ENCODE peak calls at places on chromosomes 2 and 18, in seven cellular contexts. J is K562, Q is HepG2, R is HCT116, E is GM12878, P is SK-N-SH, A is H1. U is an unnamed sample.

GRCh38 chr18:48816554-48816953 is 134.2 kb downstream of the SMAD7 start:
- DNase-seq in J (no peak), Q (no peak), R (no peak), E (no peak), P (no peak), A (no peak), U (no peak)

GRCh38 chr2:18749912-18750526 is 160.7 kb upstream of the NT5C1B start:
- DNase-seq in J (no peak), Q (peak; percentile 65), R (peak; percentile 12), E (no peak), P (peak; percentile 35), A (no peak), U (peak; percentile 25)

GRCh38 chr2:217795706-217796465 is 206.9 kb downstream of the TNS1 start:
- DNase-seq in J (no peak), Q (no peak), R (no peak), E (no peak), P (peak; percentile 16), A (no peak), U (no peak)

GRCh38 chr18:61360440-61361383 is 27.5 kb downstream of the CDH20 start:
- DNase-seq in J (no peak), Q (no peak), R (no peak), E (peak; percentile 13), P (no peak), A (no peak), U (no peak)

GRCh38 chr2:160308476-160308875 is 108.4 kb upstream of the ITGB6 start:
- DNase-seq in J (no peak), Q (no peak), R (no peak), E (no peak), P (no peak), A (no peak), U (no peak)

GRCh38 chr2:213021971-213022899 is 129.2 kb downstream of the IKZF2 start:
- DNase-seq in J (no peak), Q (no peak), R (no peak), E (peak; percentile 87), P (no peak), A (no peak), U (no peak)

GRCh38 chr2:42547446-42548295 is 20.8 kb upstream of the MTA3 start:
- DNase-seq in J (no peak), Q (no peak), R (no peak), E (no peak), P (no peak), A (no peak), U (no peak)

GRCh38 chr2:139617747-139618146 is 837.6 kb upstream of the NXPH2 start:
- DNase-seq in J (no peak), Q (no peak), R (no peak), E (no peak), P (no peak), A (no peak), U (no peak)

GRCh38 chr2:101342625-101343008 is 34.1 kb upstream of the RNF149 start:
- DNase-seq in J (no peak), Q (no peak), R (no peak), E (no peak), P (no peak), A (no peak), U (no peak)
- TF ChIP-seq YY1 in J (no peak), Q (no peak), R (no peak), E (no peak), P (no peak), A (no peak), U (no peak)

GRCh38 chr2:190406805-190407204 is 1.4 kb upstream of the MFSD6 start:
- DNase-seq in J (no peak), Q (no peak), R (no peak), E (no peak), P (no peak), A (no peak), U (no peak)

GRCh38 chr2:190405995-190406394 is 2.2 kb upstream of the MFSD6 start:
- DNase-seq in J (no peak), Q (no peak), R (no peak), E (no peak), P (no peak), A (no peak), U (no peak)

GRCh38 chr2:190407662-190408537 is at the start of gene MFSD6:
- DNase-seq in J (peak; percentile 63), Q (no peak), R (no peak), E (no peak), P (peak; percentile 88), A (no peak), U (no peak)

GRCh38 chr2:190408538-190409271 is 550 bp downstream of the MFSD6 start:
- DNase-seq in J (peak; percentile 40), Q (no peak), R (peak; percentile 7), E (no peak), P (peak; percentile 83), A (no peak), U (no peak)

GRCh38 chr2:190407246-190407661 is 901 bp upstream of the MFSD6 start:
- DNase-seq in J (no peak), Q (no peak), R (no peak), E (no peak), P (no peak), A (no peak), U (peak; percentile 43)
- H3K9me3 ChIP-seq in J (no peaks in the 10 kb centered on the region), Q (no peaks in the 10 kb centered on the region), R (no peaks in the 10 kb centered on the region), E (no peaks in the 10 kb centered on the region), P (no peaks in the 10 kb centered on the region), A (no peaks in the 10 kb centered on the region), U (peaks cover 6% of the 10 kb centered on the region)

DNA sequence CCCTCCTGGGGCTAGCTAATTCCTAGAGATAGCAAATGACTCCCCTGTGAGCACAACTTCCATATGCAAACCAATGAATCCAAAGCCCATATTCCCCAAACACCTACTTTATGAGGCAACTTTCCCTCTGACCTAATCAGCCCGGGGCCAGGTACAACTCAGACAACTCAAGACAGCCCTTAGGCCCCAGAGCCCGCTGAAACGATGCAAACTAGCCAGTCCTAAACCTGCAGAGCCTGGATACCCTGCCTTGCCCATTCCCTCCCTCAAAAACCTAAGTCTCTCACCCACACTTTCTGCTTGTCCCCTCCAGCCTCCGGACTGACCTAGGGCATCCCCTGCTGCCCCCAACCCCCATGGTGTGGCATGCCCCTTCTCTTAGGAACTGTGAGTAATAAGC is 142.8 kb downstream of the ACTR3 start:
- DNase-seq in J (no peak), Q (no peak), R (no peak), E (no peak), P (no peak), A (no peak), U (no peak)
- H3K9ac ChIP-seq in J (no peak overlapping the region), Q (no peak overlapping the region), R (no peak overlapping the region), E (no peak overlapping the region), P (no peak overlapping the region), A (no peak overlapping the region), U (no peak overlapping the region)

DNA sequence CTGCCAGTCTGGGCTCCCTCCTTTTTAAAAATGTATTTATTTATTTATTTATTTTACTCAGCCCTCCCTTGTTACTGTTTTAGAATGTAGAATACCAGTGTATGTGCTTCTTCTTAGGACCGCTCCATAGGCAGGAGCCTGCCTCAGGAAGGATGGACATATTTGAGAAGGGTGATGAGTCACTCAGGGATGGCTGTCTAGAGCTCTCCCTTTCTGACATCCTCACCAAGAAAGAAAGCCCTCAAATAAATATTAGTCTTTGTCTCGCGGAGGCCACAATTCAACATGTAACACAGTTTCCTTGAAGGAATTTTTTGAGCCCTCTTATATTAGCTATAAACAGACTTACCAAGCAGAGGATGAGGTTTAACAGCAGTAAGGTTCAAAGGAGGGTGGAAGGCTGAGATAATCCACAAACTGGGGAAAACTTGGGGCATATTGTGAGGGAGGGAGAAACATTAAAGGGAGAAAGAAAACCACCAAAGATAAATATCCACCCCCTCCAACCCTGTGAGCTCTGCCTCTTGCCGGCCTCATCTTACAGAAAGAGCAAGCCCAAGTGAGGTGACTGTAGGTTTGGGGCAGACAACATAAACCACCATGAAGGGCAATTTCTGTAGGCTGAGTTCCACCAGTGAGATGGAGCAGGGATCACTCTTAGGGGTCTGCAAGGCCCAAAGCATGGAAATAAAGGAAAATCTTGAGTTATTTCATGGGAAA is 163.4 kb downstream of the LRRTM1 start:
- DNase-seq in J (peak; percentile 40), Q (no peak), R (no peak), E (no peak), P (no peak), A (no peak), U (no peak)
- TF ChIP-seq YY1 in J (no peak), Q (no peak), R (no peak), E (no peak), P (no peak), A (no peak), U (no peak)

GRCh38 chr2:112831380-112831930 is 5.1 kb downstream of the IL1B start:
- DNase-seq in J (no peak), Q (no peak), R (no peak), E (no peak), P (no peak), A (no peak), U (no peak)

GRCh38 chr2:112835553-112836535 is 735 bp downstream of the IL1B start:
- DNase-seq in J (no peak), Q (no peak), R (no peak), E (no peak), P (no peak), A (no peak), U (no peak)

GRCh38 chr2:112831956-112832567 is 4.5 kb downstream of the IL1B start:
- DNase-seq in J (no peak), Q (no peak), R (no peak), E (peak; percentile 55), P (no peak), A (no peak), U (no peak)

GRCh38 chr2:112834379-112835014 is 2.1 kb downstream of the IL1B start:
- DNase-seq in J (no peak), Q (peak; percentile 36), R (no peak), E (no peak), P (no peak), A (no peak), U (no peak)

DNA sequence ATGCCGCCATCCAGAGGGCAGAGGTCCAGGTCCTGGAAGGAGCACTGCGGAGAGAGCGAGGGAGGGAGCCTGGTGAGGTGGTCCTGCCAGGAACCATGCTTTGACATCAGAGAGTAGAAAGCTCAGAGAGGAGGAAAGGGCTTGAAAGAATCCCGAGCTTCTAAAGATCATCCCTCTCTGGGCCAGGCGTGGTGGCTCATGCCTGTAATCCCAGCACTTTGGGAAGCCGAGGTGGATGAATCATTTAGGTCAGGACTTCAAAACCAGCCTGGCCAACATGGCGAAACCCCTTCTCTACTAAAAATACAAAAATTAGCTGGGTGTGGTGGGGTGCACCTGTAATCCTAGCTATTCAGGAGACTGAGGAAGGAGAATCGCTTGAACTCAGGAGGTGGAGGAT is 3.0 kb downstream of the IL1B start:
- DNase-seq in J (no peak), Q (no peak), R (no peak), E (no peak), P (no peak), A (no peak), U (no peak)
- H3K9me3 ChIP-seq in J (no peaks in the 10 kb centered on the region), Q (no peaks in the 10 kb centered on the region), R (no peaks in the 10 kb centered on the region), E (no peaks in the 10 kb centered on the region), P (no peaks in the 10 kb centered on the region), A (no peaks in the 10 kb centered on the region), U (no peaks in the 10 kb centered on the region)

U was measured in NT2/D1.